ENCODE peak calls at places on chromosomes 7 and 10, in nine cellular contexts. H is SJSA1, M is mucosa of descending colon, Z is Panc1, W is heart left ventricle, G is GM06990, C is mesendoderm, Y is esophagus squamous epithelium, A is body of pancreas. P is an unnamed sample.

GRCh38 chr10:8543361-8544056 is 489.0 kb downstream of the GATA3 start:
- DNase-seq in H (no peak), M (peak; percentile 27), Z (no peak), W (no peak), G (no peak), C (no peak), Y (no peak), A (no peak), P (no peak)

GRCh38 chr7:114922652-114923402 is 933 bp downstream of the MDFIC start:
- DNase-seq in H (peak; percentile 83), M (peak; percentile 66), Z (peak; percentile 12), W (peak; percentile 71), G (peak; percentile 72), C (peak; percentile 85), Y (no peak), A (peak; percentile 49), P (no peak)

GRCh38 chr7:122310119-122311021 is 5.8 kb upstream of the FEZF1 start:
- DNase-seq in H (no peak), M (peak; percentile 23), Z (no peak), W (peak; percentile 60), G (no peak), C (peak; percentile 84), Y (no peak), A (no peak), P (no peak)

GRCh38 chr7:157768198-157768597 is 431.4 kb downstream of the DNAJB6 start:
- DNase-seq in H (no peak), M (no peak), Z (no peak), W (no peak), G (no peak), C (no peak), Y (no peak), A (no peak), P (no peak)

GRCh38 chr7:110718514-110719205 is 372.3 kb upstream of the LRRN3 start:
- DNase-seq in H (no peak), M (no peak), Z (no peak), W (no peak), G (no peak), C (peak; percentile 29), Y (no peak), A (no peak), P (peak; percentile 70)

GRCh38 chr7:36091571-36092176 is 61.4 kb upstream of the EEPD1 start:
- DNase-seq in H (no peak), M (no peak), Z (no peak), W (no peak), G (no peak), C (no peak), Y (no peak), A (no peak), P (no peak)

GRCh38 chr7:98788921-98789320 is 80.9 kb downstream of the TMEM130 start:
- DNase-seq in H (no peak), M (no peak), Z (no peak), W (no peak), G (no peak), C (no peak), Y (no peak), A (peak; percentile 34), P (no peak)

GRCh38 chr7:67406941-67407340 is 410.3 kb downstream of the TYW1 start:
- DNase-seq in H (no peak), M (no peak), Z (no peak), W (no peak), G (no peak), C (no peak), Y (no peak), A (no peak), P (no peak)

GRCh38 chr7:13687500-13687899 is 302.0 kb downstream of the ETV1 start:
- DNase-seq in H (no peak), M (no peak), Z (no peak), W (no peak), G (no peak), C (no peak), Y (no peak), A (no peak), P (no peak)

GRCh38 chr10:110034596-110034995 is 26.8 kb downstream of the ADD3 start:
- DNase-seq in H (peak; percentile 28), M (no peak), Z (no peak), W (no peak), G (no peak), C (no peak), Y (no peak), A (no peak), P (no peak)

GRCh38 chr10:71531485-71532446 is 135.0 kb downstream of the CDH23 start:
- DNase-seq in H (no peak), M (no peak), Z (no peak), W (no peak), G (no peak), C (no peak), Y (no peak), A (no peak), P (no peak)

GRCh38 chr7:81064446-81064845 is 145.6 kb upstream of the SEMA3C start:
- DNase-seq in H (no peak), M (no peak), Z (no peak), W (no peak), G (no peak), C (no peak), Y (no peak), A (peak; percentile 15), P (no peak)

GRCh38 chr10:18140149-18140956 is at the start of gene CACNB2:
- DNase-seq in H (no peak), M (peak; percentile 81), Z (no peak), W (peak; percentile 83), G (peak; percentile 12), C (peak; percentile 77), Y (no peak), A (peak; percentile 85), P (no peak)

GRCh38 chr7:36084485-36085091 is 68.5 kb upstream of the EEPD1 start:
- DNase-seq in H (peak; percentile 29), M (peak; percentile 85), Z (no peak), W (no peak), G (no peak), C (peak; percentile 87), Y (no peak), A (peak; percentile 87), P (peak; percentile 37)

GRCh38 chr10:119518176-119518575 is 24.3 kb downstream of the RGS10 start:
- DNase-seq in H (no peak), M (peak; percentile 20), Z (no peak), W (no peak), G (peak; percentile 57), C (no peak), Y (no peak), A (no peak), P (no peak)

GRCh38 chr10:8305871-8306652 is 251.6 kb downstream of the GATA3 start:
- DNase-seq in H (peak; percentile 70), M (no peak), Z (no peak), W (no peak), G (no peak), C (no peak), Y (no peak), A (no peak), P (no peak)

GRCh38 chr7:99042957-99043356 is 101.0 kb downstream of the SMURF1 start:
- DNase-seq in H (peak; percentile 23), M (no peak), Z (no peak), W (no peak), G (no peak), C (no peak), Y (no peak), A (no peak), P (no peak)

GRCh38 chr7:65448824-65449504 is 75.3 kb downstream of the ZNF92 start:
- DNase-seq in H (peak; percentile 51), M (no peak), Z (no peak), W (no peak), G (no peak), C (no peak), Y (no peak), A (no peak), P (no peak)

GRCh38 chr7:97418312-97418711 is 300.8 kb downstream of the SDHAF3 start:
- DNase-seq in H (no peak), M (peak; percentile 26), Z (no peak), W (no peak), G (no peak), C (peak; percentile 32), Y (no peak), A (no peak), P (no peak)

GRCh38 chr7:127252736-127253288 is at the start of gene GRM8:
- DNase-seq in H (peak; percentile 32), M (peak; percentile 65), Z (no peak), W (peak; percentile 65), G (peak; percentile 30), C (peak; percentile 85), Y (no peak), A (peak; percentile 54), P (no peak)

DNA sequence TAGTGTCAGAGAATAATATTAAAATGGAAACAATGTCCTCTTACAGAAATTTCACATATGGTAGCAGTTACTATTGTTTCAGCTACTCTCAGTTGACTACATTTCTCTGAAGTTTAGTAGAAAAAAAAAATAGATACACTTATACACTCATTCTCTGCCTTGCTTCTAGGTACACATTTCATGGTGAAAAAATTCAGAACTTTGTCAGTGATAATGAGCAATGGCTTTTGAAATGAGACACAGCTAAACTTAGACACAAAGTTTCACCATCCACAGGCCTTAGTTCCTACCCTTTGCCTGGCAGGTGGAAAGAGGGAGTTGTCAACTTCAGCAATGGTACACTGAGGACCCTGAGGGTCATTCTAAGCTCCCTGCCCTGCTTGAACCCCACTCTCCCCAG is 69.2 kb downstream of the CPVL start:
- DNase-seq in H (no peak), M (no peak), Z (no peak), W (no peak), G (no peak), C (no peak), Y (no peak), A (no peak), P (no peak)
- H3K4me3 ChIP-seq in H (no peak overlapping the region), M (no peak overlapping the region), Z (no peak overlapping the region), W (no peak overlapping the region), G (no peak overlapping the region), C (no peak overlapping the region), Y (no peak overlapping the region), A (no peak overlapping the region), P (no peak overlapping the region)

GRCh38 chr10:3853016-3853415 is 68.0 kb upstream of the KLF6 start:
- DNase-seq in H (no peak), M (peak; percentile 68), Z (no peak), W (no peak), G (no peak), C (no peak), Y (no peak), A (peak; percentile 33), P (no peak)
- H3K4me3 ChIP-seq in H (no peak overlapping the region), M (no peak overlapping the region), Z (no peak overlapping the region), W (no peak overlapping the region), G (no peak overlapping the region), C (no peak overlapping the region), Y (no peak overlapping the region), A (no peak overlapping the region), P (no peak overlapping the region)

GRCh38 chr10:114303556-114303955 is 64.5 kb downstream of the VWA2 start:
- DNase-seq in H (no peak), M (no peak), Z (no peak), W (no peak), G (no peak), C (no peak), Y (no peak), A (no peak), P (no peak)
- H3K4me3 ChIP-seq in H (no peak overlapping the region), M (no peak overlapping the region), Z (no peak overlapping the region), W (no peak overlapping the region), G (no peak overlapping the region), C (no peak overlapping the region), Y (no peak overlapping the region), A (no peak overlapping the region), P (no peak overlapping the region)

DNA sequence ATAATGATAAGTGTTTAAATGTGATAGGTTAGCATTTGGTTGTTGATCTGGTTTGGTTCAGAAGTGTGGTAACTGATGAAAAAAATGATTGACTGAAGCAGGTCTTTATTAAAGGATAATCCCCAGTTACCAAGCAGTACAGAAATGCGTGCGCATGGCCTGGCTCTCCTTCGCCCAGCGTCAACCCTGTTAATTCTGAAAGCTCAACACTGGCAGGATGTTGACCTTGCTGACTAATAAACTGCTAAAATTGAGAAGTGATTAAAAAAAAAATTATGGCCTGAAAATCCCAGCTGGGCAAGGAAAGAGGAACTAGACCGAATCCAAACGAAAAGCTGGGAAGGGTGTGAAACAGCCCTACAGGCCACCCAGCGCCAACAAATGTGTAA is 755 bp downstream of the SHTN1 start:
- DNase-seq in H (no peak), M (no peak), Z (peak; percentile 47), W (no peak), G (peak; percentile 6), C (no peak), Y (no peak), A (no peak), P (no peak)
- H3K4me3 ChIP-seq in H (peak overlapping the region; percentile 79), M (peak overlapping the region; percentile 44), Z (peak overlapping the region; percentile 75), W (peak overlapping the region; percentile 53), G (peak overlapping the region; percentile 46), C (peak overlapping the region; percentile 82), Y (peak overlapping the region; percentile 60), A (peak overlapping the region; percentile 36), P (peak overlapping the region; percentile 76)